ENCODE peak calls at places on chromosomes 16 and 17, in seven cellular contexts. One of them, this sample, is unnamed.
A peak's percentile ranks its signal among the peaks of the same experiment; 100 is the strongest.

GRCh38 chr17:38706625-38707298 is 1.7 kb downstream of the MLLT6 start:
- DNase-seq in GM12878: no peak
- DNase-seq in uterus: no peak
- DNase-seq in transverse colon: no peak
- DNase-seq in endothelial cell of umbilical vein: no peak
- DNase-seq in A549: no peak
- DNase-seq in body of pancreas: no peak
- DNase-seq in this sample: no peak

GRCh38 chr17:18323007-18323406 is 7.9 kb downstream of the SMCR8 start:
- DNase-seq in endothelial cell of umbilical vein: no peak
- DNase-seq in body of pancreas: no peak
- DNase-seq in A549: peak; percentile 45
- DNase-seq in uterus: no peak
- DNase-seq in GM12878: no peak
- DNase-seq in transverse colon: no peak
- DNase-seq in this sample: no peak

GRCh38 chr17:76379646-76380376 is 4.6 kb upstream of the SPHK1 start:
- DNase-seq in A549: no peak
- DNase-seq in body of pancreas: no peak
- DNase-seq in endothelial cell of umbilical vein: no peak
- DNase-seq in uterus: no peak
- DNase-seq in transverse colon: no peak
- DNase-seq in GM12878: no peak
- DNase-seq in this sample: no peak

GRCh38 chr17:21228845-21229244 is 14.9 kb upstream of the TMEM11 start:
- DNase-seq in GM12878: no peak
- DNase-seq in body of pancreas: no peak
- DNase-seq in uterus: no peak
- DNase-seq in transverse colon: no peak
- DNase-seq in endothelial cell of umbilical vein: no peak
- DNase-seq in A549: no peak
- DNase-seq in this sample: no peak

GRCh38 chr17:19317359-19318095 is 45.0 kb downstream of the B9D1 start:
- DNase-seq in A549: peak; percentile 60
- DNase-seq in transverse colon: peak; percentile 86
- DNase-seq in uterus: peak; percentile 85
- DNase-seq in endothelial cell of umbilical vein: peak; percentile 91
- DNase-seq in body of pancreas: peak; percentile 48
- DNase-seq in GM12878: no peak
- DNase-seq in this sample: no peak

GRCh38 chr17:34122529-34122928 is 132.6 kb upstream of the CCL2 start:
- DNase-seq in A549: no peak
- DNase-seq in endothelial cell of umbilical vein: no peak
- DNase-seq in transverse colon: no peak
- DNase-seq in uterus: no peak
- DNase-seq in GM12878: no peak
- DNase-seq in body of pancreas: no peak
- DNase-seq in this sample: no peak

GRCh38 chr16:273547-274421 is 2.0 kb downstream of the RGS11 start:
- DNase-seq in A549: peak; percentile 53
- DNase-seq in body of pancreas: peak; percentile 74
- DNase-seq in GM12878: no peak
- DNase-seq in endothelial cell of umbilical vein: no peak
- DNase-seq in uterus: no peak
- DNase-seq in transverse colon: peak; percentile 69
- DNase-seq in this sample: no peak

GRCh38 chr16:11500720-11501346 is 85.9 kb downstream of the LITAF start:
- DNase-seq in body of pancreas: no peak
- DNase-seq in A549: no peak
- DNase-seq in transverse colon: no peak
- DNase-seq in endothelial cell of umbilical vein: no peak
- DNase-seq in uterus: no peak
- DNase-seq in GM12878: no peak
- DNase-seq in this sample: no peak

DNA sequence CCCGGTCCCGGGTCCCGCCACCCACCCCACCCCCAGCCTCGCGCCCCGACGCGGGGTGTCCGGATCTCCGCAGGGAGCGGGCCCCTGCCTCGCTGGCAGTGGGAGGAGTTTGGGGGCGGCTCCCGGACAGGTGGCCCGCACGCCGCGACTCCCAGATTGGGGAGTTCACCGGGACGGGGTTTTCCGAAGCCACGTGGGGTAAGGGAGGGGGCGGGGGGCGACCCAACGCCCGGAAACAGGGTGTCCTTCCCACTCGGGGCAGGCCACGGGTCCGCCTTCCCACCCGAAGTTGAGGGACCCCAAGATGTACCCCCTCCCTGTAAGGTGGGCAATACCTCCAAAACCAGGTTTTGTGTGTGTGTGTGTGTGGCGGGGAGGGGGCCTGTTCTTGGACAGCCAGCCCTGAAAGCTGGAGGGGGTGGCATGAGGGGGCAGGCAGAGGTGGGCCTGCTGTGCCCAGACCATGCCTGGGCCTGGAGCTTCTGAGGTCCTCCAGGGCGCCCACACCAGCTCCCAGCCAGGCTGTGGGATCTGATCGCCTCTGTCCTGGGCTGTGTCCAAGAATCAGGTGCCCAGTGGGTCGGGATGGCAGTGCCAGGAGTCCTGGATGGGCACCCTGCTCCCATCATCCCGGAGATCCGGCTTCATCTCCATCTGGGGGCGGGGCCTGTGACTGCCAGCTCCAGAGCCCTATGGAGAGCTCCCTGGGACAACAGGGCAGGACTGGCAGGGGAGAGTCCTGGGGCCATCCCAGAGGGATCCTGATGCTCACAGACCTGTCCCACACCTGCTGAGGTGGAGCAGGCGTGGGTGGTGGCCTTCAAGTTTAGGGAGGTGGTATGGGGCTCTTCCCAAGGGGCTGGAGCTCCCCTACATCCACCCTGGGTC is 769 bp downstream of the SYNGR2 start:
- DNase-seq in A549: peak; percentile 80
- DNase-seq in GM12878: no peak
- DNase-seq in transverse colon: peak; percentile 85
- DNase-seq in uterus: peak; percentile 64
- DNase-seq in body of pancreas: peak; percentile 69
- DNase-seq in endothelial cell of umbilical vein: peak; percentile 46
- DNase-seq in this sample: no peak
- TF ChIP-seq POLR2A in A549: no peak
- TF ChIP-seq POLR2A in GM12878: peak; percentile 52
- TF ChIP-seq POLR2A in transverse colon: no peak
- TF ChIP-seq POLR2A in uterus: no peak
- TF ChIP-seq POLR2A in body of pancreas: peak; percentile 36
- TF ChIP-seq POLR2A in endothelial cell of umbilical vein: no peak
- TF ChIP-seq POLR2A in this sample: no peak

GRCh38 chr17:78226752-78227454 is 4.5 kb upstream of the TMEM235 start:
- DNase-seq in A549: no peak
- DNase-seq in endothelial cell of umbilical vein: peak; percentile 65
- DNase-seq in GM12878: no peak
- DNase-seq in transverse colon: peak; percentile 25
- DNase-seq in uterus: no peak
- DNase-seq in body of pancreas: no peak
- DNase-seq in this sample: no peak

GRCh38 chr17:78224226-78225087 is 7.0 kb upstream of the TMEM235 start:
- DNase-seq in endothelial cell of umbilical vein: no peak
- DNase-seq in A549: no peak
- DNase-seq in uterus: no peak
- DNase-seq in body of pancreas: no peak
- DNase-seq in GM12878: no peak
- DNase-seq in transverse colon: no peak
- DNase-seq in this sample: no peak

GRCh38 chr17:78223765-78224164 is 7.7 kb upstream of the TMEM235 start:
- DNase-seq in body of pancreas: no peak
- DNase-seq in endothelial cell of umbilical vein: no peak
- DNase-seq in transverse colon: no peak
- DNase-seq in GM12878: no peak
- DNase-seq in A549: no peak
- DNase-seq in uterus: no peak
- DNase-seq in this sample: no peak

GRCh38 chr17:78226055-78226751 is 5.2 kb upstream of the TMEM235 start:
- DNase-seq in A549: no peak
- DNase-seq in endothelial cell of umbilical vein: no peak
- DNase-seq in uterus: no peak
- DNase-seq in body of pancreas: no peak
- DNase-seq in GM12878: no peak
- DNase-seq in transverse colon: no peak
- DNase-seq in this sample: no peak

DNA sequence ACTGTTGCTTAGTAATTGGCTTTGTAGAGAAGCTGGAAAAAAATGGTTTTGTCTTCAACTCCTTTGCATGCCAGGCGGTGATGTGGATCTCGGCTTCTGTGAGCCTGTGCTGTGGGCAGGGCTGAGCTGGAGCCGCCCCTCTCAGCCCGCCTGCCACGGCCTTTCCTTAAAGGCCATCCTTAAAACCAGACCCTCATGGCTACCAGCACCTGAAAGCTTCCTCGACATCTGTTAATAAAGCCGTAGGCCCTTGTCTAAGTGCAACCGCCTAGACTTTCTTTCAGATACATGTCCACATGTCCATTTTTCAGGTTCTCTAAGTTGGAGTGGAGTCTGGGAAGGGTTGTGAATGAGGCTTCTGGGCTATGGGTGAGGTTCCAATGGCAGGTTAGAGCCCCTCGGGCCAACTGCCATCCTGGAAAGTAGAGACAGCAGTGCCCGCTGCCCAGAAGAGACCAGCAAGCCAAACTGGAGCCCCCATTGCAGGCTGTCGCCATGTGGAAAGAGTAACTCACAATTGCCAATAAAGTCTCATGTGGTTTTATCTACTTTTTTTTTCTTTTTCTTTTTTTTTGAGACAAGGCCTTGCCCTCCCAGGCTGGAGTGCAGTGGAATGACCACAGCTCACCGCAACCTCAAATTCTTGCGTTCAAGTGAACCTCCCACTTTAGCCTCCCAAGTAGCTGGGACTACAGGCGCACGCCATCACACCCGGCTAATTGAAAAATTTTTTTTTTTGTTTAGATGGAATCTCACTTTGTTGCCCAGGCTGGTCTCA is 6.2 kb upstream of the TMEM235 start:
- DNase-seq in endothelial cell of umbilical vein: no peak
- DNase-seq in GM12878: no peak
- DNase-seq in A549: no peak
- DNase-seq in uterus: no peak
- DNase-seq in body of pancreas: no peak
- DNase-seq in transverse colon: no peak
- DNase-seq in this sample: no peak
- H3K4me3 ChIP-seq in endothelial cell of umbilical vein: no peak overlapping the region
- H3K4me3 ChIP-seq in GM12878: no peak overlapping the region
- H3K4me3 ChIP-seq in A549: no peak overlapping the region
- H3K4me3 ChIP-seq in uterus: no peak overlapping the region
- H3K4me3 ChIP-seq in body of pancreas: no peak overlapping the region
- H3K4me3 ChIP-seq in transverse colon: no peak overlapping the region
- H3K4me3 ChIP-seq in this sample: no peak overlapping the region

GRCh38 chr16:65770752-65771151 is 595.7 kb upstream of the CDH5 start:
- DNase-seq in body of pancreas: no peak
- DNase-seq in GM12878: no peak
- DNase-seq in A549: no peak
- DNase-seq in transverse colon: no peak
- DNase-seq in uterus: no peak
- DNase-seq in endothelial cell of umbilical vein: no peak
- DNase-seq in this sample: no peak

GRCh38 chr16:65771707-65772106 is 594.8 kb upstream of the CDH5 start:
- DNase-seq in A549: no peak
- DNase-seq in uterus: no peak
- DNase-seq in GM12878: no peak
- DNase-seq in transverse colon: no peak
- DNase-seq in body of pancreas: no peak
- DNase-seq in endothelial cell of umbilical vein: no peak
- DNase-seq in this sample: no peak

GRCh38 chr16:65769055-65769465 is 597.4 kb upstream of the CDH5 start:
- DNase-seq in endothelial cell of umbilical vein: peak; percentile 62
- DNase-seq in body of pancreas: no peak
- DNase-seq in transverse colon: no peak
- DNase-seq in A549: no peak
- DNase-seq in uterus: no peak
- DNase-seq in GM12878: no peak
- DNase-seq in this sample: no peak

GRCh38 chr16:65772134-65772732 is 594.3 kb upstream of the CDH5 start:
- DNase-seq in GM12878: no peak
- DNase-seq in transverse colon: no peak
- DNase-seq in body of pancreas: no peak
- DNase-seq in uterus: peak; percentile 17
- DNase-seq in endothelial cell of umbilical vein: no peak
- DNase-seq in A549: no peak
- DNase-seq in this sample: no peak

DNA sequence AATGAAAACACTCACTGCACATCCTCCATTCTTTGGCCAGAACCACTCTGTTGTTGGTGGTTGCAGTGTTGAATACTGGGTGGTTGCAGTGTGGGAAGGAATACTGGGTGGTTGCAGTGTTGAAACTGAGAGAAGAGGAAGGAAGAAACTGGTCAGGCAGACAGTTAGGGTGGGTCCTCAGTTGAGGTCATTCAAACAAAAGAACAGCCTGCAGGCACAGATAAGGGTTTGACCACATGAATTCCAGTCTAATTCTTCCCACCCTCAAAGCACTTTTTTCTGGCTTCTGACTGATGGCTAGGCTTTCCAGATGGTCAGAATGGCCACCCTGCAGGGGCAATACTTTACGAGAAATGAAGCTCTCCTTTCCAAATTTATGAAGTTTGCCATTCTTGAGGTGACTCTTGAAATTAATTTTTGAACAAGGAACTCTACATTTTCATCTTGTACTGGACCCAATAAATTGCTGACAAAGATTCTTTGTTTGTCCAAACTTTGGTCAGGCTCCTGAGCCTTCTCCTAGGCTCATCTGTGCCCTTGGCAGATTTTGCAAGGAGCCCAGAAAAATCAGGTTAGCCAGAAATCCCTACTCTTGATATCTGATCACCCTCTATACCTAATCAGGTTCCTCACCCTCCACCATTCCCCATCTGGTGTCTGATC is 596.6 kb upstream of the CDH5 start:
- DNase-seq in body of pancreas: no peak
- DNase-seq in GM12878: no peak
- DNase-seq in endothelial cell of umbilical vein: peak; percentile 12
- DNase-seq in uterus: no peak
- DNase-seq in A549: no peak
- DNase-seq in transverse colon: no peak
- DNase-seq in this sample: no peak
- H3K9me3 ChIP-seq in body of pancreas: no peaks in the 10 kb centered on the region
- H3K9me3 ChIP-seq in GM12878: no peaks in the 10 kb centered on the region
- H3K9me3 ChIP-seq in endothelial cell of umbilical vein: no peaks in the 10 kb centered on the region
- H3K9me3 ChIP-seq in uterus: no peaks in the 10 kb centered on the region
- H3K9me3 ChIP-seq in A549: no peaks in the 10 kb centered on the region
- H3K9me3 ChIP-seq in transverse colon: no peaks in the 10 kb centered on the region
- H3K9me3 ChIP-seq in this sample: no peaks in the 10 kb centered on the region

GRCh38 chr16:89729863-89730574 is 8.7 kb downstream of the ZNF276 start:
- DNase-seq in GM12878: no peak
- DNase-seq in endothelial cell of umbilical vein: no peak
- DNase-seq in uterus: no peak
- DNase-seq in transverse colon: no peak
- DNase-seq in A549: no peak
- DNase-seq in body of pancreas: no peak
- DNase-seq in this sample: no peak

GRCh38 chr16:89732142-89732917 is 11.0 kb downstream of the ZNF276 start:
- DNase-seq in GM12878: no peak
- DNase-seq in uterus: no peak
- DNase-seq in body of pancreas: no peak
- DNase-seq in transverse colon: no peak
- DNase-seq in endothelial cell of umbilical vein: no peak
- DNase-seq in A549: no peak
- DNase-seq in this sample: no peak

GRCh38 chr16:89732918-89733242 is 11.5 kb downstream of the ZNF276 start:
- DNase-seq in GM12878: no peak
- DNase-seq in transverse colon: no peak
- DNase-seq in endothelial cell of umbilical vein: no peak
- DNase-seq in uterus: no peak
- DNase-seq in body of pancreas: no peak
- DNase-seq in A549: no peak
- DNase-seq in this sample: no peak

GRCh38 chr16:89729293-89729692 is 8.0 kb downstream of the ZNF276 start:
- DNase-seq in endothelial cell of umbilical vein: no peak
- DNase-seq in uterus: no peak
- DNase-seq in transverse colon: no peak
- DNase-seq in GM12878: no peak
- DNase-seq in body of pancreas: no peak
- DNase-seq in A549: no peak
- DNase-seq in this sample: no peak

GRCh38 chr16:89730610-89731234 is 9.4 kb downstream of the ZNF276 start:
- DNase-seq in body of pancreas: no peak
- DNase-seq in GM12878: no peak
- DNase-seq in A549: no peak
- DNase-seq in uterus: no peak
- DNase-seq in endothelial cell of umbilical vein: no peak
- DNase-seq in transverse colon: no peak
- DNase-seq in this sample: no peak
- TF ChIP-seq POLR2A in body of pancreas: no peak
- TF ChIP-seq POLR2A in GM12878: no peak
- TF ChIP-seq POLR2A in A549: no peak
- TF ChIP-seq POLR2A in uterus: no peak
- TF ChIP-seq POLR2A in endothelial cell of umbilical vein: no peak
- TF ChIP-seq POLR2A in transverse colon: no peak
- TF ChIP-seq POLR2A in this sample: no peak

This sample was measured in esophagus squamous epithelium.